ENCODE peak calls at places on chromosome 2, in ten cellular contexts. R, E, T, H, S, P, Q, A, Y and M are unnamed samples.

GRCh38 chr2:212027681-212028628 is 510.6 kb downstream of the ERBB4 start:
- DNase-seq in T (no peak), R (no peak), P (no peak), A (no peak), S (no peak), Q (no peak), H (no peak), E (no peak), Y (no peak), M (no peak)

GRCh38 chr2:23385748-23386421 is 906 bp downstream of the KLHL29 start:
- DNase-seq in Y (no peak), Q (peak; percentile 72), A (peak; percentile 74), R (peak; percentile 33), T (peak; percentile 8), H (no peak), E (no peak), S (no peak), P (no peak), M (no peak)

GRCh38 chr2:17171446-17172049 is 346.7 kb downstream of the RAD51AP2 start:
- DNase-seq in T (peak; percentile 24), Y (peak; percentile 21), S (no peak), R (no peak), A (no peak), Q (no peak), E (no peak), P (peak; percentile 7), H (peak; percentile 64), M (no peak)

GRCh38 chr2:33412920-33413319 is 63.5 kb upstream of the RASGRP3 start:
- DNase-seq in S (no peak), Q (no peak), H (no peak), R (no peak), T (no peak), P (no peak), A (no peak), Y (peak; percentile 60), E (no peak), M (no peak)

GRCh38 chr2:40103590-40103989 is 324.5 kb upstream of the THUMPD2 start:
- DNase-seq in A (no peak), H (no peak), R (no peak), P (no peak), S (no peak), Y (peak; percentile 92), E (no peak), T (no peak), Q (no peak), M (no peak)

GRCh38 chr2:55585451-55586079 is 31.9 kb downstream of the PPP4R3B start:
- DNase-seq in H (no peak), E (no peak), S (no peak), Q (no peak), Y (peak; percentile 62), A (no peak), R (no peak), P (peak; percentile 27), T (no peak), M (peak; percentile 31)

GRCh38 chr2:120314656-120315366 is 31.1 kb upstream of the INHBB start:
- DNase-seq in T (no peak), Y (no peak), P (no peak), H (no peak), A (no peak), S (peak; percentile 65), Q (peak; percentile 57), E (no peak), R (no peak), M (no peak)

GRCh38 chr2:74374509-74375205 is 5.5 kb downstream of the DCTN1 start:
- DNase-seq in Y (peak; percentile 75), S (no peak), R (peak; percentile 78), A (peak; percentile 85), Q (no peak), P (no peak), T (peak; percentile 96), E (no peak), H (peak; percentile 87), M (peak; percentile 55)

GRCh38 chr2:96156926-96157648 is 11.8 kb upstream of the DUSP2 start:
- DNase-seq in E (no peak), Y (no peak), S (no peak), H (no peak), A (no peak), Q (peak; percentile 60), T (no peak), R (no peak), P (no peak), M (no peak)

GRCh38 chr2:6813573-6813972 is 52.1 kb downstream of the CMPK2 start:
- DNase-seq in R (no peak), A (no peak), S (no peak), Y (no peak), H (no peak), Q (no peak), T (no peak), P (no peak), E (no peak), M (no peak)
- H3K4me3 ChIP-seq in R (no peak overlapping the region), A (no peak overlapping the region), S (no peak overlapping the region), Y (no peak overlapping the region), H (no peak overlapping the region), Q (no peak overlapping the region), T (no peak overlapping the region), P (no peak overlapping the region), E (no peak overlapping the region), M (no peak overlapping the region)

GRCh38 chr2:86790134-86790827 is 432 bp downstream of the CD8A start:
- DNase-seq in S (no peak), A (peak; percentile 76), T (no peak), Q (no peak), Y (no peak), R (no peak), H (peak; percentile 68), P (no peak), E (no peak), M (no peak)
- H3K4me3 ChIP-seq in S (peak overlapping the region; percentile 55), A (no peak overlapping the region), T (no peak overlapping the region), Q (peak overlapping the region; percentile 36), Y (no peak overlapping the region), R (peak overlapping the region; percentile 55), H (peak overlapping the region; percentile 32), P (no peak overlapping the region), E (peak overlapping the region; percentile 48), M (no peak overlapping the region)

GRCh38 chr2:157246212-157247067 is 11.1 kb upstream of the GALNT5 start:
- DNase-seq in T (no peak), Y (peak; percentile 95), E (no peak), A (no peak), R (no peak), Q (no peak), P (peak; percentile 79), H (no peak), S (no peak), M (peak; percentile 51)
- H3K4me3 ChIP-seq in T (no peak overlapping the region), Y (peak overlapping the region; percentile 8), E (no peak overlapping the region), A (no peak overlapping the region), R (no peak overlapping the region), Q (no peak overlapping the region), P (no peak overlapping the region), H (no peak overlapping the region), S (no peak overlapping the region), M (no peak overlapping the region)

GRCh38 chr2:60796573-60797509 is 40.8 kb downstream of the PAPOLG start:
- DNase-seq in Q (no peak), H (no peak), P (no peak), A (no peak), Y (no peak), E (no peak), T (no peak), S (no peak), R (no peak), M (no peak)

GRCh38 chr2:60794271-60794863 is 38.3 kb downstream of the PAPOLG start:
- DNase-seq in E (no peak), Q (no peak), R (no peak), H (no peak), T (no peak), P (no peak), Y (no peak), S (no peak), A (no peak), M (no peak)

GRCh38 chr2:60793169-60793568 is 37.1 kb downstream of the PAPOLG start:
- DNase-seq in T (no peak), Y (no peak), P (no peak), H (no peak), A (no peak), S (no peak), E (no peak), Q (no peak), R (no peak), M (no peak)
- H3K4me3 ChIP-seq in T (no peak overlapping the region), Y (no peak overlapping the region), P (no peak overlapping the region), H (no peak overlapping the region), A (no peak overlapping the region), S (no peak overlapping the region), E (no peak overlapping the region), Q (no peak overlapping the region), R (no peak overlapping the region), M (no peak overlapping the region)

GRCh38 chr2:181955010-181955409 is 30.6 kb upstream of the PPP1R1C start:
- DNase-seq in R (no peak), T (no peak), H (no peak), E (no peak), Q (no peak), P (peak; percentile 16), Y (peak; percentile 71), S (no peak), A (no peak), M (no peak)
- H3K4me3 ChIP-seq in R (no peak overlapping the region), T (no peak overlapping the region), H (no peak overlapping the region), E (no peak overlapping the region), Q (no peak overlapping the region), P (no peak overlapping the region), Y (peak overlapping the region; percentile 44), S (no peak overlapping the region), A (no peak overlapping the region), M (no peak overlapping the region)

GRCh38 chr2:105143094-105143466 is 98.5 kb upstream of the GPR45 start:
- DNase-seq in T (no peak), Y (no peak), S (no peak), E (no peak), Q (no peak), R (no peak), A (no peak), P (no peak), H (no peak), M (no peak)
- H3K4me3 ChIP-seq in T (peak overlapping the region; percentile 58), Y (peak overlapping the region; percentile 53), S (no peak overlapping the region), E (no peak overlapping the region), Q (no peak overlapping the region), R (no peak overlapping the region), A (no peak overlapping the region), P (no peak overlapping the region), H (peak overlapping the region; percentile 78), M (no peak overlapping the region)

GRCh38 chr2:218395456-218395825 is 4.2 kb upstream of the CTDSP1 start:
- DNase-seq in Q (peak; percentile 73), T (no peak), S (no peak), Y (no peak), A (peak; percentile 86), H (no peak), E (no peak), R (no peak), P (no peak), M (no peak)
- H3K4me3 ChIP-seq in Q (peak overlapping the region; percentile 79), T (peak overlapping the region; percentile 85), S (peak overlapping the region; percentile 88), Y (peak overlapping the region; percentile 73), A (peak overlapping the region; percentile 97), H (peak overlapping the region; percentile 71), E (peak overlapping the region; percentile 59), R (peak overlapping the region; percentile 100), P (peak overlapping the region; percentile 36), M (peak overlapping the region; percentile 86)

GRCh38 chr2:143261986-143262784 is 133.0 kb downstream of the ARHGAP15 start:
- DNase-seq in E (peak; percentile 48), H (no peak), Y (no peak), S (no peak), A (no peak), R (peak; percentile 13), P (no peak), T (no peak), Q (no peak), M (peak; percentile 38)
- H3K4me3 ChIP-seq in E (peak overlapping the region; percentile 11), H (no peak overlapping the region), Y (no peak overlapping the region), S (no peak overlapping the region), A (no peak overlapping the region), R (no peak overlapping the region), P (no peak overlapping the region), T (no peak overlapping the region), Q (no peak overlapping the region), M (no peak overlapping the region)